ENCODE peak calls at places on chromosome 21, in nine cellular contexts. X is right atrium auricular region; M is CD8-positive, alpha-beta T cell; B is tibial nerve; Y is IMR-90; I is sigmoid colon; Q is ascending aorta; Z is GM23248; C is fibroblast of lung. F is an unnamed sample.

GRCh38 chr21:36347962-36348328 is 27.9 kb downstream of the MORC3 start:
- DNase-seq in X (no peak), M (no peak), B (no peak), Y (peak; percentile 58), I (no peak), Q (no peak), Z (peak; percentile 61), C (peak; percentile 53), F (no peak)

GRCh38 chr21:25614441-25614840 is 7.2 kb upstream of the MRPL39 start:
- DNase-seq in X (no peak), M (no peak), B (no peak), Y (no peak), I (no peak), Q (no peak), Z (no peak), C (no peak), F (no peak)

GRCh38 chr21:39115659-39116235 is 67.5 kb downstream of the PSMG1 start:
- DNase-seq in X (no peak), M (no peak), B (no peak), Y (no peak), I (no peak), Q (no peak), Z (peak; percentile 10), C (peak; percentile 27), F (no peak)

GRCh38 chr21:35079181-35079580 is 30.1 kb upstream of the RUNX1 start:
- DNase-seq in X (no peak), M (no peak), B (no peak), Y (peak; percentile 7), I (no peak), Q (no peak), Z (no peak), C (no peak), F (no peak)

GRCh38 chr21:41754481-41754891 is 12.4 kb downstream of the RIPK4 start:
- DNase-seq in X (no peak), M (no peak), B (no peak), Y (no peak), I (no peak), Q (no peak), Z (no peak), C (no peak), F (no peak)

GRCh38 chr21:36211660-36212512 is 55.3 kb downstream of the DOP1B start:
- DNase-seq in X (no peak), M (no peak), B (no peak), Y (peak; percentile 93), I (no peak), Q (no peak), Z (peak; percentile 89), C (peak; percentile 95), F (no peak)

GRCh38 chr21:35682874-35683549 is 377.3 kb downstream of the SETD4 start:
- DNase-seq in X (no peak), M (no peak), B (no peak), Y (no peak), I (no peak), Q (no peak), Z (no peak), C (no peak), F (no peak)

GRCh38 chr21:40351006-40351405 is 483.8 kb downstream of the PCP4 start:
- DNase-seq in X (no peak), M (no peak), B (no peak), Y (no peak), I (no peak), Q (no peak), Z (no peak), C (no peak), F (no peak)

GRCh38 chr21:41437754-41438153 is 11.7 kb downstream of the MX1 start:
- DNase-seq in X (peak; percentile 26), M (no peak), B (no peak), Y (no peak), I (no peak), Q (no peak), Z (no peak), C (no peak), F (no peak)

GRCh38 chr21:26759731-26760130 is 85.5 kb downstream of the ADAMTS1 start:
- DNase-seq in X (no peak), M (no peak), B (no peak), Y (no peak), I (no peak), Q (no peak), Z (peak; percentile 41), C (no peak), F (no peak)

GRCh38 chr21:26966360-26966977 is 419 bp downstream of the ADAMTS5 start:
- DNase-seq in X (no peak), M (no peak), B (no peak), Y (peak; percentile 37), I (peak; percentile 69), Q (no peak), Z (peak; percentile 73), C (peak; percentile 19), F (no peak)

GRCh38 chr21:37371041-37371397 is 4.4 kb downstream of the DYRK1A start:
- DNase-seq in X (no peak), M (no peak), B (no peak), Y (no peak), I (no peak), Q (no peak), Z (no peak), C (no peak), F (no peak)

GRCh38 chr21:37373539-37373938 is 7.0 kb downstream of the DYRK1A start:
- DNase-seq in X (no peak), M (no peak), B (no peak), Y (no peak), I (no peak), Q (no peak), Z (no peak), C (no peak), F (no peak)

GRCh38 chr21:37370152-37371040 is 3.8 kb downstream of the DYRK1A start:
- DNase-seq in X (no peak), M (no peak), B (no peak), Y (peak; percentile 85), I (no peak), Q (no peak), Z (peak; percentile 68), C (peak; percentile 65), F (no peak)

GRCh38 chr21:37374026-37374425 is 7.5 kb downstream of the DYRK1A start:
- DNase-seq in X (no peak), M (no peak), B (no peak), Y (peak; percentile 72), I (no peak), Q (no peak), Z (peak; percentile 51), C (peak; percentile 60), F (no peak)

DNA sequence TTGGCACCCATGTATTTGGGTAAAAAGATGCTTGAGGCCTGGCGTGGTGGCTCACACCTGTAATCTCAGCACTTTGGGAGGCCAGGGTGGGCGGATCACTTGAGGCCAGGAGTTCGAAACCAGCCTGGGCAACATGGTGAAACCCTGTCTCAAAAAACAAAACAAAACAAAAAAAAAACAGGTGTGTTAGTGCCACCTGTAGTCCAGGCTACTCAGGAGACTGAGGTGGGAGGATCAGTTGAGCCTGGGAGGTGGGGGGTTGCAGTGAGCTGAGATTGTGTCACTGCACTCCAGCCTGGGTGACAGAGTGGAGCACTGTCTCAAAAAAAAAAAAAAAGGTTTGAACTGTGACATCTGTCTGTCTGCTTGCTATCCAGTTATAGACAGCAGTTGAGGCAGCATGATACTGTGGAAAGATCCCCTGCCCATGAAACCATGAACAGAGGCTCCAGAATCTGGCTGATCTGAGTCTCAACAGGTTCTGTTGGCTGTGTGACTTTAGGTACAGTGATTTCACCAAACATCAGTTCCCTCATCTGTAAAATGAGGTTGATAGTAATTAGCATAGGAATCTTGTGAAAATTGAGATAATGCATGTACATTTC is 5.7 kb downstream of the DYRK1A start:
- DNase-seq in X (no peak), M (no peak), B (no peak), Y (no peak), I (no peak), Q (no peak), Z (no peak), C (no peak), F (no peak)
- H3K27ac ChIP-seq in X (peak overlapping the region; percentile 40), M (no peak overlapping the region), B (no peak overlapping the region), Y (no peak overlapping the region), I (no peak overlapping the region), Q (peak overlapping the region; percentile 10), Z (no peak overlapping the region), C (no peak overlapping the region), F (no peak overlapping the region)

DNA sequence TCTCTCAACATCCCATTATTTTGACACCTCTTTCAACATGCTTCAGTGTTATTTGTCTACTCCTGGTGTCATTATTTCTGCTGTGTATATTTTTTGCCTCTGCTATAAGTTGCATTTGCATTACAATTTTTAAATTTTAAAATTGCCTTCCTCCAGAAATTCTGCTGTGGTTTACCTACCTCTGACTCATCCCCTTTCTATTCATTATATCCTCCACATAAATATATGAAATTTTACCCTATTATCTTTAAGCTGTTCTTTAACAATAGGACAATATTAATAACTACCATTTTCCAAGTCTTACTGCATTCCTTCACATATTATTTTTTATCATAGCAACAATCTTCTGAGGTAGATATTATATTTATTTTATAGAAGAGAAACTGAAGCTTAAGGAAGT is 178.1 kb upstream of the NRIP1 start:
- DNase-seq in X (no peak), M (no peak), B (no peak), Y (no peak), I (no peak), Q (no peak), Z (peak; percentile 6), C (no peak), F (no peak)
- H3K27ac ChIP-seq in X (no peak overlapping the region), M (no peak overlapping the region), B (no peak overlapping the region), Y (no peak overlapping the region), I (no peak overlapping the region), Q (no peak overlapping the region), Z (no peak overlapping the region), C (no peak overlapping the region), F (no peak overlapping the region)

GRCh38 chr21:16377857-16378256 is 648.1 kb downstream of the USP25 start:
- DNase-seq in X (no peak), M (no peak), B (no peak), Y (no peak), I (no peak), Q (no peak), Z (no peak), C (peak; percentile 27), F (no peak)

GRCh38 chr21:16377120-16377658 is 647.4 kb downstream of the USP25 start:
- DNase-seq in X (no peak), M (no peak), B (no peak), Y (no peak), I (no peak), Q (no peak), Z (no peak), C (peak; percentile 73), F (no peak)

GRCh38 chr21:16376673-16377072 is 646.9 kb downstream of the USP25 start:
- DNase-seq in X (no peak), M (no peak), B (no peak), Y (no peak), I (no peak), Q (no peak), Z (no peak), C (no peak), F (no peak)

DNA sequence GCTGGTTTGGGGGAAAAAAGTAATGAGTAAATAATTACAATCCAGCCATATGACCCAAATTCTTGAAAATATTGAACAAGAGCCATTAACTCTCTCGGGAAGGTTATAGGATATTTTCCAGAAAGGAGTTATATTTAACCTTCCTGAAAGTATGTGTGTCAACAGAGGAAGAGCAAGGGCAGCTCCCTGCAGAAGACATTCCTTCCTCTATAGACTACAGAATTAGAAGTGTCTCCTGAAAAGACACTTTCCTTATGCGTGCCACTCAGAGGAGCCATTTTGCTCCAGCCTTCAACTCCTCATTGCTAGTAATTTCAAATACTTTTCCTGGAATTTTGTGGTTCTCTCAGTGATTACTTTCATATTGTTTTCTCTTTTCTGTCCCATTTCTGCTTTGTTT is 648.8 kb downstream of the USP25 start:
- DNase-seq in X (no peak), M (no peak), B (no peak), Y (no peak), I (no peak), Q (no peak), Z (no peak), C (no peak), F (no peak)
- H3K27ac ChIP-seq in X (peak overlapping the region; percentile 7), M (no peak overlapping the region), B (peak overlapping the region; percentile 8), Y (no peak overlapping the region), I (no peak overlapping the region), Q (no peak overlapping the region), Z (no peak overlapping the region), C (no peak overlapping the region), F (peak overlapping the region; percentile 74)

GRCh38 chr21:45072963-45073300 is 1.4 kb upstream of the ADARB1 start:
- DNase-seq in X (no peak), M (no peak), B (no peak), Y (no peak), I (peak; percentile 54), Q (no peak), Z (no peak), C (no peak), F (no peak)
- H3K27ac ChIP-seq in X (no peak overlapping the region), M (no peak overlapping the region), B (peak overlapping the region; percentile 95), Y (peak overlapping the region; percentile 99), I (no peak overlapping the region), Q (peak overlapping the region; percentile 89), Z (no peak overlapping the region), C (no peak overlapping the region), F (peak overlapping the region; percentile 94)

F was measured in heart right ventricle.